ENCODE peak calls at places on chromosomes 12 and 14, in four cellular contexts. J is lung, L is heart right ventricle, P is Peyer's patch. G is an unnamed sample.

GRCh38 chr14:30016025-30016424 is 88.4 kb upstream of the PRKD1 start:
- DNase-seq in P (no peak), L (no peak), J (no peak), G (no peak)

GRCh38 chr12:49808686-49809368 is 19.4 kb downstream of the NCKAP5L start:
- DNase-seq in P (no peak), J (no peak), L (peak; percentile 59), G (no peak)

GRCh38 chr14:92461891-92462290 is 51.7 kb upstream of the RIN3 start:
- DNase-seq in L (no peak), P (no peak), J (no peak), G (no peak)

GRCh38 chr14:99512110-99512449 is 30.9 kb downstream of the CCNK start:
- DNase-seq in L (no peak), J (no peak), P (no peak), G (no peak)

GRCh38 chr14:91977909-91978308 is 30.4 kb upstream of the FBLN5 start:
- DNase-seq in L (peak; percentile 5), P (no peak), J (no peak), G (no peak)

GRCh38 chr14:85533821-85534271 is 3.9 kb downstream of the FLRT2 start:
- DNase-seq in P (no peak), J (no peak), L (no peak), G (peak; percentile 25)

GRCh38 chr14:79476133-79476532 is 735.2 kb downstream of the DIO2 start:
- DNase-seq in L (no peak), J (no peak), P (no peak), G (no peak)

GRCh38 chr12:16389594-16389993 is 42.1 kb downstream of the MGST1 start:
- DNase-seq in P (no peak), J (no peak), L (no peak), G (no peak)

GRCh38 chr14:72810201-72810600 is 83.7 kb downstream of the DPF3 start:
- DNase-seq in P (peak; percentile 49), J (no peak), L (no peak), G (no peak)

GRCh38 chr12:62562892-62563291 is 96.3 kb downstream of the MON2 start:
- DNase-seq in P (no peak), J (no peak), L (no peak), G (no peak)

GRCh38 chr14:35215110-35215872 is 76.9 kb upstream of the PSMA6 start:
- DNase-seq in P (no peak), J (no peak), L (peak; percentile 6), G (peak; percentile 5)

GRCh38 chr14:63659726-63660125 is 18.1 kb upstream of the WDR89 start:
- DNase-seq in P (no peak), L (no peak), J (no peak), G (no peak)

GRCh38 chr12:114926341-114926740 is 242.4 kb upstream of the TBX3 start:
- DNase-seq in L (no peak), P (no peak), J (no peak), G (no peak)

GRCh38 chr14:53874704-53875103 is 81.9 kb downstream of the BMP4 start:
- DNase-seq in P (no peak), J (no peak), L (peak; percentile 25), G (no peak)

GRCh38 chr12:96743606-96744005 is 163.5 kb upstream of the NEDD1 start:
- DNase-seq in P (no peak), J (no peak), L (no peak), G (peak; percentile 40)

GRCh38 chr12:53644133-53644532 is 18.0 kb upstream of the ATF7 start:
- DNase-seq in L (no peak), J (no peak), P (no peak), G (no peak)

GRCh38 chr14:38336298-38336697 is 80.4 kb upstream of the CLEC14A start:
- DNase-seq in P (no peak), L (no peak), J (no peak), G (no peak)

GRCh38 chr12:57844725-57845477 is 1.6 kb downstream of the CTDSP2 start:
- DNase-seq in J (peak; percentile 74), L (peak; percentile 77), P (peak; percentile 74), G (peak; percentile 81)

GRCh38 chr12:34384693-34385092 is 362.4 kb downstream of the ALG10 start:
- DNase-seq in J (no peak), L (no peak), P (no peak), G (no peak)
- H3K9me3 ChIP-seq in J (no peaks in the 10 kb centered on the region), L (no peaks in the 10 kb centered on the region), P (no peaks in the 10 kb centered on the region), G (no peaks in the 10 kb centered on the region)

GRCh38 chr14:22837750-22838538 is 1.6 kb downstream of the MMP14 start:
- DNase-seq in J (no peak), L (peak; percentile 45), P (peak; percentile 70), G (peak; percentile 30)

GRCh38 chr14:22837059-22837749 is 819 bp downstream of the MMP14 start:
- DNase-seq in J (no peak), P (peak; percentile 69), L (peak; percentile 81), G (peak; percentile 75)

GRCh38 chr14:22835505-22835904 is 880 bp upstream of the MMP14 start:
- DNase-seq in J (no peak), P (no peak), L (no peak), G (no peak)

GRCh38 chr14:22838631-22839041 is 2.3 kb downstream of the MMP14 start:
- DNase-seq in J (no peak), L (peak; percentile 23), P (no peak), G (no peak)

GRCh38 chr14:22836301-22837058 is at the start of gene MMP14:
- DNase-seq in J (peak; percentile 76), P (peak; percentile 81), L (peak; percentile 76), G (peak; percentile 89)
- TF ChIP-seq CTCF in J (no peak), P (no peak), L (peak; percentile 58), G (peak; percentile 37)

GRCh38 chr12:31947971-31948370 is 11.2 kb upstream of the RESF1 start:
- DNase-seq in J (no peak), P (peak; percentile 40), L (no peak), G (no peak)

GRCh38 chr12:31950088-31950487 is 9.1 kb upstream of the RESF1 start:
- DNase-seq in P (no peak), J (no peak), L (no peak), G (no peak)

GRCh38 chr12:31944299-31944698 is 14.9 kb upstream of the RESF1 start:
- DNase-seq in J (no peak), P (no peak), L (no peak), G (no peak)
- H3K9me3 ChIP-seq in J (peaks cover 2% of the 10 kb centered on the region), P (no peaks in the 10 kb centered on the region), L (peaks cover 7% of the 10 kb centered on the region), G (no peaks in the 10 kb centered on the region)

GRCh38 chr12:863285-863684 is 86.2 kb downstream of the RAD52 start:
- DNase-seq in J (no peak), P (no peak), L (no peak), G (no peak)

GRCh38 chr12:870378-870777 is 79.1 kb downstream of the RAD52 start:
- DNase-seq in P (no peak), L (no peak), J (no peak), G (no peak)

GRCh38 chr12:868722-869121 is 80.8 kb downstream of the RAD52 start:
- DNase-seq in P (no peak), L (no peak), J (no peak), G (no peak)

GRCh38 chr12:865614-866013 is 83.9 kb downstream of the RAD52 start:
- DNase-seq in P (no peak), J (no peak), L (no peak), G (no peak)

GRCh38 chr12:867905-868304 is 81.6 kb downstream of the RAD52 start:
- DNase-seq in J (no peak), P (no peak), L (no peak), G (no peak)
- TF ChIP-seq CTCF in J (no peak), P (no peak), L (peak; percentile 15), G (no peak)

GRCh38 chr12:130451001-130451930 is 113.6 kb downstream of the PIWIL1 start:
- DNase-seq in P (no peak), L (no peak), J (no peak), G (no peak)

GRCh38 chr12:130454296-130454695 is 116.6 kb downstream of the PIWIL1 start:
- DNase-seq in P (no peak), J (no peak), L (no peak), G (no peak)

GRCh38 chr12:130455161-130455560 is 117.5 kb downstream of the PIWIL1 start:
- DNase-seq in P (no peak), J (no peak), L (no peak), G (no peak)

GRCh38 chr12:130449291-130449690 is 111.6 kb downstream of the PIWIL1 start:
- DNase-seq in L (no peak), P (no peak), J (no peak), G (no peak)

GRCh38 chr12:130452546-130452945 is 114.9 kb downstream of the PIWIL1 start:
- DNase-seq in J (no peak), P (no peak), L (no peak), G (no peak)
- H3K9me3 ChIP-seq in J (no peaks in the 10 kb centered on the region), P (no peaks in the 10 kb centered on the region), L (no peaks in the 10 kb centered on the region), G (no peaks in the 10 kb centered on the region)

GRCh38 chr14:22982477-22983245 is at the start of gene AJUBA:
- DNase-seq in P (peak; percentile 88), J (peak; percentile 92), L (peak; percentile 95), G (peak; percentile 91)
- TF ChIP-seq CTCF in P (no peak), J (no peak), L (no peak), G (no peak)

GRCh38 chr12:31737345-31737744 is 8.5 kb upstream of the AMN1 start:
- DNase-seq in L (no peak), P (no peak), J (no peak), G (no peak)

GRCh38 chr12:31745242-31745641 is 16.4 kb upstream of the AMN1 start:
- DNase-seq in J (no peak), L (no peak), P (no peak), G (no peak)

GRCh38 chr12:31740618-31741017 is 11.8 kb upstream of the AMN1 start:
- DNase-seq in P (no peak), J (no peak), L (no peak), G (no peak)

GRCh38 chr12:31737763-31738162 is 8.9 kb upstream of the AMN1 start:
- DNase-seq in P (no peak), L (no peak), J (no peak), G (no peak)

GRCh38 chr12:31742891-31743290 is 14.1 kb upstream of the AMN1 start:
- DNase-seq in J (no peak), L (no peak), P (peak; percentile 77), G (no peak)
- H3K9me3 ChIP-seq in J (no peaks in the 10 kb centered on the region), L (no peaks in the 10 kb centered on the region), P (no peaks in the 10 kb centered on the region), G (no peaks in the 10 kb centered on the region)

DNA sequence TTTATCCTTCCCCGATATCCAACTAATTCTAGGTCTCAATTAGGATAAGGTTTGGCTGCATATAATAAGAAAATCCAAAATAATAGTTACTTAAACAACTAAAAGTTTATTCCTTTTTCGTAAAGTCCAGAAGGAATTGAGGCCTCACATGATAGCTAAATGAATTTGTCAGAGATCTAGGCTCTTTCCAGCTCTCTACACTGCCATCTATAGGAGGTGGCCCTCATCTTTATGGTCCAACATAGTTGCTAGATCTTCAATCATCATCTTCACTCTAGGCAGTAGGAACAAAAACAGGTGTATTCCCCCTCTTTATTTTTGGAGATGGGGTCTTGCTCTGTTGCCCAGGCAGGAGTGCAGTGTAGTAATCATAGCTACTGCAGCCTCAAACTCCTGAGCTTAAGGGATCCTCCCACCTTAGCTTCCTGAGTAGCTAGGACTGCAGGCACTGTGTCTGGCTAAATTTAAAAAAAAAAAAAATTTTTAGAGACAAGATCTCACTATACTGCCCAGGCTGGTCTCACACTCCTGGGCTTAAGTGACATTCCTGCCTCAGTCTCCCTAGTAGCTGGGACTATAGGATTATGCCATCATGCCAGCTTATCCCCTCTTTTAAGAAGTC is 46.5 kb upstream of the SAV1 start:
- DNase-seq in P (no peak), L (peak; percentile 37), J (no peak), G (peak; percentile 21)
- TF ChIP-seq CTCF in P (peak; percentile 9), L (peak; percentile 67), J (peak; percentile 27), G (peak; percentile 52)